ENCODE peak calls at places on chromosomes 3 and 15, in ten cellular contexts. One of them, this sample, is unnamed.

GRCh38 chr3:183975981-183976662 is 41.6 kb downstream of the ABCC5 start:
- DNase-seq in Kasumi-1: no peak
- DNase-seq in lower lobe of right lung: no peak
- DNase-seq in effector memory CD8-positive, alpha-beta T cell: no peak
- DNase-seq in stimulated activated CD4-positive, alpha-beta T cell treated with anti-CD3 and anti-CD28 coated beads, Interleukin-4, amount 100 ng/mL, for 48 hours: no peak
- DNase-seq in type B pancreatic cell: no peak
- DNase-seq in Peyer's patch: no peak
- DNase-seq in right cardiac atrium: no peak
- DNase-seq in iPS-NIHi11: no peak
- DNase-seq in activated T-cell treated with anti-CD3 and anti-CD28 coated beads for 48 hours: no peak
- DNase-seq in this sample: no peak

GRCh38 chr3:196631655-196632032 is 7.8 kb upstream of the NRROS start:
- DNase-seq in iPS-NIHi11: no peak
- DNase-seq in Peyer's patch: no peak
- DNase-seq in Kasumi-1: no peak
- DNase-seq in effector memory CD8-positive, alpha-beta T cell: no peak
- DNase-seq in stimulated activated CD4-positive, alpha-beta T cell treated with anti-CD3 and anti-CD28 coated beads, Interleukin-4, amount 100 ng/mL, for 48 hours: no peak
- DNase-seq in activated T-cell treated with anti-CD3 and anti-CD28 coated beads for 48 hours: no peak
- DNase-seq in type B pancreatic cell: no peak
- DNase-seq in right cardiac atrium: no peak
- DNase-seq in lower lobe of right lung: no peak
- DNase-seq in this sample: no peak

GRCh38 chr3:188270423-188270972 is 116.5 kb downstream of the LPP start:
- DNase-seq in right cardiac atrium: no peak
- DNase-seq in stimulated activated CD4-positive, alpha-beta T cell treated with anti-CD3 and anti-CD28 coated beads, Interleukin-4, amount 100 ng/mL, for 48 hours: no peak
- DNase-seq in type B pancreatic cell: no peak
- DNase-seq in Kasumi-1: peak; percentile 68
- DNase-seq in iPS-NIHi11: peak; percentile 59
- DNase-seq in activated T-cell treated with anti-CD3 and anti-CD28 coated beads for 48 hours: no peak
- DNase-seq in effector memory CD8-positive, alpha-beta T cell: no peak
- DNase-seq in Peyer's patch: no peak
- DNase-seq in lower lobe of right lung: no peak
- DNase-seq in this sample: peak; percentile 84

GRCh38 chr15:31487811-31488436 is 161.3 kb downstream of the KLF13 start:
- DNase-seq in Peyer's patch: no peak
- DNase-seq in iPS-NIHi11: no peak
- DNase-seq in stimulated activated CD4-positive, alpha-beta T cell treated with anti-CD3 and anti-CD28 coated beads, Interleukin-4, amount 100 ng/mL, for 48 hours: no peak
- DNase-seq in Kasumi-1: no peak
- DNase-seq in right cardiac atrium: no peak
- DNase-seq in effector memory CD8-positive, alpha-beta T cell: no peak
- DNase-seq in type B pancreatic cell: peak; percentile 32
- DNase-seq in lower lobe of right lung: no peak
- DNase-seq in activated T-cell treated with anti-CD3 and anti-CD28 coated beads for 48 hours: peak; percentile 30
- DNase-seq in this sample: no peak

GRCh38 chr15:80161473-80162016 is 8.7 kb downstream of the FAH start:
- DNase-seq in Peyer's patch: no peak
- DNase-seq in lower lobe of right lung: no peak
- DNase-seq in Kasumi-1: no peak
- DNase-seq in activated T-cell treated with anti-CD3 and anti-CD28 coated beads for 48 hours: no peak
- DNase-seq in right cardiac atrium: no peak
- DNase-seq in type B pancreatic cell: no peak
- DNase-seq in effector memory CD8-positive, alpha-beta T cell: no peak
- DNase-seq in iPS-NIHi11: no peak
- DNase-seq in stimulated activated CD4-positive, alpha-beta T cell treated with anti-CD3 and anti-CD28 coated beads, Interleukin-4, amount 100 ng/mL, for 48 hours: no peak
- DNase-seq in this sample: no peak

GRCh38 chr3:97291901-97292300 is 472.7 kb upstream of the ARL6 start:
- DNase-seq in effector memory CD8-positive, alpha-beta T cell: no peak
- DNase-seq in iPS-NIHi11: no peak
- DNase-seq in lower lobe of right lung: peak; percentile 42
- DNase-seq in right cardiac atrium: no peak
- DNase-seq in activated T-cell treated with anti-CD3 and anti-CD28 coated beads for 48 hours: no peak
- DNase-seq in type B pancreatic cell: no peak
- DNase-seq in Peyer's patch: no peak
- DNase-seq in Kasumi-1: no peak
- DNase-seq in stimulated activated CD4-positive, alpha-beta T cell treated with anti-CD3 and anti-CD28 coated beads, Interleukin-4, amount 100 ng/mL, for 48 hours: no peak
- DNase-seq in this sample: no peak

GRCh38 chr15:43169888-43170287 is 15.3 kb upstream of the CCNDBP1 start:
- DNase-seq in type B pancreatic cell: no peak
- DNase-seq in stimulated activated CD4-positive, alpha-beta T cell treated with anti-CD3 and anti-CD28 coated beads, Interleukin-4, amount 100 ng/mL, for 48 hours: no peak
- DNase-seq in right cardiac atrium: no peak
- DNase-seq in Kasumi-1: no peak
- DNase-seq in lower lobe of right lung: no peak
- DNase-seq in activated T-cell treated with anti-CD3 and anti-CD28 coated beads for 48 hours: no peak
- DNase-seq in Peyer's patch: no peak
- DNase-seq in iPS-NIHi11: no peak
- DNase-seq in effector memory CD8-positive, alpha-beta T cell: no peak
- DNase-seq in this sample: no peak

GRCh38 chr3:69585472-69585871 is 153.8 kb upstream of the MITF start:
- DNase-seq in stimulated activated CD4-positive, alpha-beta T cell treated with anti-CD3 and anti-CD28 coated beads, Interleukin-4, amount 100 ng/mL, for 48 hours: no peak
- DNase-seq in Kasumi-1: no peak
- DNase-seq in lower lobe of right lung: no peak
- DNase-seq in iPS-NIHi11: no peak
- DNase-seq in effector memory CD8-positive, alpha-beta T cell: no peak
- DNase-seq in activated T-cell treated with anti-CD3 and anti-CD28 coated beads for 48 hours: no peak
- DNase-seq in Peyer's patch: no peak
- DNase-seq in right cardiac atrium: no peak
- DNase-seq in type B pancreatic cell: no peak
- DNase-seq in this sample: no peak

GRCh38 chr3:152444029-152444641 is 175.4 kb downstream of the MBNL1 start:
- DNase-seq in iPS-NIHi11: no peak
- DNase-seq in activated T-cell treated with anti-CD3 and anti-CD28 coated beads for 48 hours: no peak
- DNase-seq in effector memory CD8-positive, alpha-beta T cell: no peak
- DNase-seq in stimulated activated CD4-positive, alpha-beta T cell treated with anti-CD3 and anti-CD28 coated beads, Interleukin-4, amount 100 ng/mL, for 48 hours: no peak
- DNase-seq in Kasumi-1: peak; percentile 75
- DNase-seq in Peyer's patch: no peak
- DNase-seq in right cardiac atrium: no peak
- DNase-seq in lower lobe of right lung: no peak
- DNase-seq in type B pancreatic cell: no peak
- DNase-seq in this sample: peak; percentile 23

GRCh38 chr3:31196881-31197364 is 302.5 kb upstream of the GADL1 start:
- DNase-seq in type B pancreatic cell: no peak
- DNase-seq in lower lobe of right lung: no peak
- DNase-seq in Kasumi-1: no peak
- DNase-seq in stimulated activated CD4-positive, alpha-beta T cell treated with anti-CD3 and anti-CD28 coated beads, Interleukin-4, amount 100 ng/mL, for 48 hours: no peak
- DNase-seq in right cardiac atrium: peak; percentile 40
- DNase-seq in effector memory CD8-positive, alpha-beta T cell: no peak
- DNase-seq in Peyer's patch: no peak
- DNase-seq in activated T-cell treated with anti-CD3 and anti-CD28 coated beads for 48 hours: no peak
- DNase-seq in iPS-NIHi11: peak; percentile 20
- DNase-seq in this sample: no peak

This sample was measured in epithelial cell of proximal tubule.